ENCODE peak calls at places on chromosomes 12 and 14, in five cellular contexts. One of them, this sample, is unnamed.

GRCh38 chr14:89422181-89422951 is 5.3 kb upstream of the FOXN3 start:
- DNase-seq in breast epithelium: no peak
- DNase-seq in IMR-90: peak
- DNase-seq in ovary: no peak
- DNase-seq in heart left ventricle: no peak
- DNase-seq in this sample: no peak

GRCh38 chr14:64696355-64696844 is 7.8 kb upstream of the PLEKHG3 start:
- DNase-seq in IMR-90: no peak
- DNase-seq in breast epithelium: no peak
- DNase-seq in ovary: no peak
- DNase-seq in heart left ventricle: peak
- DNase-seq in this sample: peak

GRCh38 chr12:92899388-92900001 is 29.6 kb downstream of the EEA1 start:
- DNase-seq in heart left ventricle: peak
- DNase-seq in IMR-90: peak
- DNase-seq in breast epithelium: peak
- DNase-seq in ovary: peak
- DNase-seq in this sample: peak

GRCh38 chr12:3600039-3600720 is 109.2 kb downstream of the PRMT8 start:
- DNase-seq in breast epithelium: no peak
- DNase-seq in heart left ventricle: no peak
- DNase-seq in ovary: no peak
- DNase-seq in IMR-90: no peak
- DNase-seq in this sample: no peak

GRCh38 chr12:11758838-11759509 is 109.5 kb downstream of the ETV6 start:
- DNase-seq in ovary: peak
- DNase-seq in IMR-90: peak
- DNase-seq in heart left ventricle: peak
- DNase-seq in breast epithelium: no peak
- DNase-seq in this sample: peak

GRCh38 chr12:104790296-104791125 is 167.6 kb downstream of the SLC41A2 start:
- DNase-seq in heart left ventricle: peak
- DNase-seq in IMR-90: peak
- DNase-seq in ovary: peak
- DNase-seq in breast epithelium: no peak
- DNase-seq in this sample: peak

GRCh38 chr14:100030441-100031153 is 34.6 kb upstream of the EVL start:
- DNase-seq in breast epithelium: no peak
- DNase-seq in ovary: no peak
- DNase-seq in IMR-90: peak
- DNase-seq in heart left ventricle: no peak
- DNase-seq in this sample: peak

GRCh38 chr12:71710276-71711125 is 24.6 kb downstream of the TMEM19 start:
- DNase-seq in heart left ventricle: no peak
- DNase-seq in IMR-90: peak
- DNase-seq in breast epithelium: no peak
- DNase-seq in ovary: no peak
- DNase-seq in this sample: no peak

GRCh38 chr12:90203556-90203955 is 494.9 kb upstream of the ATP2B1 start:
- DNase-seq in heart left ventricle: no peak
- DNase-seq in ovary: no peak
- DNase-seq in IMR-90: no peak
- DNase-seq in breast epithelium: no peak
- DNase-seq in this sample: no peak

GRCh38 chr12:28489256-28489655 is 299.0 kb downstream of the CCDC91 start:
- DNase-seq in heart left ventricle: no peak
- DNase-seq in IMR-90: peak
- DNase-seq in breast epithelium: no peak
- DNase-seq in ovary: no peak
- DNase-seq in this sample: no peak

GRCh38 chr12:20077618-20078017 is 290.7 kb upstream of the PDE3A start:
- DNase-seq in heart left ventricle: no peak
- DNase-seq in IMR-90: no peak
- DNase-seq in ovary: no peak
- DNase-seq in breast epithelium: no peak
- DNase-seq in this sample: no peak

GRCh38 chr12:89786177-89786810 is 77.7 kb upstream of the ATP2B1 start:
- DNase-seq in heart left ventricle: no peak
- DNase-seq in breast epithelium: no peak
- DNase-seq in ovary: no peak
- DNase-seq in IMR-90: no peak
- DNase-seq in this sample: no peak

GRCh38 chr12:18146375-18146774 is 56.4 kb upstream of the RERGL start:
- DNase-seq in heart left ventricle: no peak
- DNase-seq in ovary: no peak
- DNase-seq in IMR-90: no peak
- DNase-seq in breast epithelium: no peak
- DNase-seq in this sample: no peak

GRCh38 chr14:69657961-69658360 is 46.6 kb downstream of the SUSD6 start:
- DNase-seq in breast epithelium: peak
- DNase-seq in heart left ventricle: no peak
- DNase-seq in ovary: no peak
- DNase-seq in IMR-90: peak
- DNase-seq in this sample: no peak

GRCh38 chr12:70070494-70071007 is 172.7 kb upstream of the CNOT2 start:
- DNase-seq in ovary: no peak
- DNase-seq in breast epithelium: no peak
- DNase-seq in IMR-90: no peak
- DNase-seq in heart left ventricle: no peak
- DNase-seq in this sample: no peak

GRCh38 chr14:91302391-91302790 is 57.9 kb upstream of the GPR68 start:
- DNase-seq in heart left ventricle: no peak
- DNase-seq in breast epithelium: no peak
- DNase-seq in IMR-90: no peak
- DNase-seq in ovary: no peak
- DNase-seq in this sample: no peak

GRCh38 chr12:108699955-108700563 is 31.3 kb downstream of the CORO1C start:
- DNase-seq in breast epithelium: no peak
- DNase-seq in heart left ventricle: no peak
- DNase-seq in ovary: no peak
- DNase-seq in IMR-90: peak
- DNase-seq in this sample: no peak

GRCh38 chr12:132466241-132467188 is 23.4 kb upstream of the FBRSL1 start:
- DNase-seq in breast epithelium: no peak
- DNase-seq in IMR-90: no peak
- DNase-seq in heart left ventricle: peak
- DNase-seq in ovary: peak
- DNase-seq in this sample: no peak

GRCh38 chr14:106622200-106622745 is 1095.9 kb downstream of the TMEM121 start:
- DNase-seq in heart left ventricle: no peak
- DNase-seq in breast epithelium: no peak
- DNase-seq in IMR-90: no peak
- DNase-seq in ovary: no peak
- DNase-seq in this sample: no peak

GRCh38 chr12:66087365-66087943 is 43.1 kb downstream of the LLPH start:
- DNase-seq in breast epithelium: no peak
- DNase-seq in heart left ventricle: peak
- DNase-seq in ovary: peak
- DNase-seq in IMR-90: peak
- DNase-seq in this sample: peak

GRCh38 chr12:54740882-54741281 is 92.7 kb upstream of the DCD start:
- DNase-seq in IMR-90: no peak
- DNase-seq in heart left ventricle: no peak
- DNase-seq in ovary: no peak
- DNase-seq in breast epithelium: no peak
- DNase-seq in this sample: no peak

GRCh38 chr12:133038310-133038709 is 1.0 kb downstream of the ZNF84 start:
- DNase-seq in IMR-90: no peak
- DNase-seq in heart left ventricle: no peak
- DNase-seq in breast epithelium: no peak
- DNase-seq in ovary: no peak
- DNase-seq in this sample: no peak

GRCh38 chr12:71312767-71313375 is 126.7 kb upstream of the LGR5 start:
- DNase-seq in breast epithelium: no peak
- DNase-seq in ovary: no peak
- DNase-seq in IMR-90: no peak
- DNase-seq in heart left ventricle: no peak
- DNase-seq in this sample: no peak

GRCh38 chr14:93301821-93302447 is 30.9 kb downstream of the BTBD7 start:
- DNase-seq in ovary: no peak
- DNase-seq in breast epithelium: no peak
- DNase-seq in IMR-90: no peak
- DNase-seq in heart left ventricle: no peak
- DNase-seq in this sample: no peak

GRCh38 chr12:74791365-74791764 is 253.7 kb downstream of the ATXN7L3B start:
- DNase-seq in heart left ventricle: no peak
- DNase-seq in ovary: no peak
- DNase-seq in IMR-90: no peak
- DNase-seq in breast epithelium: no peak
- DNase-seq in this sample: no peak

GRCh38 chr12:111270773-111271172 is 98.1 kb downstream of the PHETA1 start:
- DNase-seq in heart left ventricle: no peak
- DNase-seq in ovary: no peak
- DNase-seq in breast epithelium: no peak
- DNase-seq in IMR-90: peak
- DNase-seq in this sample: no peak

GRCh38 chr12:30691122-30691879 is 4.4 kb downstream of the IPO8 start:
- DNase-seq in IMR-90: peak
- DNase-seq in breast epithelium: no peak
- DNase-seq in ovary: no peak
- DNase-seq in heart left ventricle: peak
- DNase-seq in this sample: no peak

GRCh38 chr14:33499687-33500086 is 451.2 kb downstream of the EGLN3 start:
- DNase-seq in ovary: no peak
- DNase-seq in IMR-90: no peak
- DNase-seq in heart left ventricle: no peak
- DNase-seq in breast epithelium: no peak
- DNase-seq in this sample: no peak

GRCh38 chr12:52221912-52222457 is 11.1 kb upstream of the KRT7 start:
- DNase-seq in IMR-90: peak
- DNase-seq in ovary: no peak
- DNase-seq in breast epithelium: peak
- DNase-seq in heart left ventricle: no peak
- DNase-seq in this sample: no peak

GRCh38 chr14:105322791-105323556 is 8.4 kb downstream of the PACS2 start:
- DNase-seq in ovary: no peak
- DNase-seq in heart left ventricle: no peak
- DNase-seq in IMR-90: no peak
- DNase-seq in breast epithelium: no peak
- DNase-seq in this sample: no peak

GRCh38 chr12:24617471-24617870 is 331.4 kb downstream of the BCAT1 start:
- DNase-seq in IMR-90: peak
- DNase-seq in breast epithelium: no peak
- DNase-seq in ovary: no peak
- DNase-seq in heart left ventricle: no peak
- DNase-seq in this sample: no peak

GRCh38 chr14:70811065-70811464 is 1.8 kb upstream of the MAP3K9 start:
- DNase-seq in IMR-90: peak
- DNase-seq in breast epithelium: no peak
- DNase-seq in heart left ventricle: no peak
- DNase-seq in ovary: no peak
- DNase-seq in this sample: no peak

GRCh38 chr14:70808402-70809237 is 693 bp downstream of the MAP3K9 start:
- DNase-seq in ovary: peak
- DNase-seq in heart left ventricle: no peak
- DNase-seq in IMR-90: no peak
- DNase-seq in breast epithelium: peak
- DNase-seq in this sample: no peak

GRCh38 chr14:70808023-70808401 is 1.3 kb downstream of the MAP3K9 start:
- DNase-seq in ovary: no peak
- DNase-seq in IMR-90: no peak
- DNase-seq in breast epithelium: no peak
- DNase-seq in heart left ventricle: no peak
- DNase-seq in this sample: no peak

GRCh38 chr14:70810621-70811020 is 1.3 kb upstream of the MAP3K9 start:
- DNase-seq in breast epithelium: no peak
- DNase-seq in heart left ventricle: no peak
- DNase-seq in ovary: no peak
- DNase-seq in IMR-90: no peak
- DNase-seq in this sample: no peak

GRCh38 chr14:70809238-70810214 is at the start of gene MAP3K9:
- DNase-seq in breast epithelium: peak
- DNase-seq in ovary: peak
- DNase-seq in IMR-90: peak
- DNase-seq in heart left ventricle: peak
- DNase-seq in this sample: peak
- TF ChIP-seq POLR2A in breast epithelium: no peak
- TF ChIP-seq POLR2A in ovary: peak
- TF ChIP-seq POLR2A in IMR-90: no peak
- TF ChIP-seq POLR2A in heart left ventricle: peak
- TF ChIP-seq POLR2A in this sample: peak

DNA sequence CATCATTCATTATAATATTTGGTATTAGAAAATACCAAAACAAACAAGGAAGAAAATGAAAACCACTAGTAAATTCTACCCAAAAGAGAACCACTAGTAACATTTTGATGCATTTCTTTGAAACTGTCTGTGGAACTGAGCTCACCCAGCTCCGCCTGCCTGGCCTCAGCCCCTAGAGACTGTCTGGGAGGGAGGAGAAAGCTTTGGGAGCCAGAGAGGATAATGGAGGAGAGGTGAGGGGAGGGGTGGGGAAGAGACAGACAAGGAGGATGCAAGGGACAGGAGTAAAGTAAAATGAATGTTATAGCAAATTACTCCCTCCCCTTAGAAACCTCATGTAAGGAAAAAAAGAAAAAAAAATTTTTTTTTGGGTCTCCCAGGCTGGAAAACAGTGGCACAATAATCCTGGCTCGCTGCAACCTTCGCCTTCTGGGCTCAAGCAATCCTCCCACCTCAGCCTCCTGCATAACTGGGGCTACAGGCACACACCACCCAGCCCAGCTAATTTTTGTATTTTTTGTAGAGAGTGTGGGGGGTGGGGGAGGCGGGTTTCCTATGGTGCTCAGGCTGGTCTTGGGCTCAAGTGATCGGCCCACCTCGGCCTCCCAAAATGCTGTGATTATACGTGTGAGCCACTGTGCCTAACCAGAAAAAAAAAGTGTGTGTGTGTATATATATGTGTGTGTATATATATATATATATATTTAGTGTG is 3.2 kb upstream of the MMP19 start:
- DNase-seq in breast epithelium: no peak
- DNase-seq in heart left ventricle: peak
- DNase-seq in IMR-90: no peak
- DNase-seq in ovary: no peak
- DNase-seq in this sample: no peak
- H3K27ac ChIP-seq in breast epithelium: peak
- H3K27ac ChIP-seq in heart left ventricle: peak
- H3K27ac ChIP-seq in IMR-90: no peak
- H3K27ac ChIP-seq in ovary: no peak
- H3K27ac ChIP-seq in this sample: peak

GRCh38 chr12:15580431-15580830 is 208.8 kb downstream of the EPS8 start:
- DNase-seq in ovary: no peak
- DNase-seq in breast epithelium: no peak
- DNase-seq in IMR-90: no peak
- DNase-seq in heart left ventricle: no peak
- DNase-seq in this sample: no peak
- TF ChIP-seq CTCF in ovary: no peak
- TF ChIP-seq CTCF in breast epithelium: no peak
- TF ChIP-seq CTCF in IMR-90: no peak
- TF ChIP-seq CTCF in heart left ventricle: no peak
- TF ChIP-seq CTCF in this sample: no peak

GRCh38 chr12:126163984-126164383 is 1098.7 kb downstream of the AACS start:
- DNase-seq in ovary: no peak
- DNase-seq in breast epithelium: no peak
- DNase-seq in heart left ventricle: no peak
- DNase-seq in IMR-90: no peak
- DNase-seq in this sample: no peak
- TF ChIP-seq POLR2A in ovary: no peak
- TF ChIP-seq POLR2A in breast epithelium: no peak
- TF ChIP-seq POLR2A in heart left ventricle: no peak
- TF ChIP-seq POLR2A in IMR-90: no peak
- TF ChIP-seq POLR2A in this sample: no peak

This sample was measured in uterus.